ENCODE peak calls at places on chromosomes 13 and 19, in eight cellular contexts. Z, Q, X, F, D, L, N and U are unnamed samples. For H3K4me1, the result is how much of the 10 kb centered on the place peaks cover.

GRCh38 chr19:51018745-51019543 is 565 bp downstream of the KLK10 start:
- DNase-seq in L (peak), X (no peak), Z (peak), D (no peak), N (no peak), F (no peak), Q (no peak), U (no peak)

GRCh38 chr13:59012731-59013130 is 1151.0 kb downstream of the DIAPH3 start:
- DNase-seq in F (no peak), Z (no peak), L (no peak), X (no peak), N (no peak), D (no peak), Q (no peak), U (no peak)

GRCh38 chr13:66794340-66795031 is 435.6 kb downstream of the PCDH9 start:
- DNase-seq in X (no peak), L (no peak), Q (no peak), N (peak), Z (no peak), D (no peak), F (no peak), U (no peak)

GRCh38 chr19:1080360-1081161 is 13.6 kb downstream of the ARHGAP45 start:
- DNase-seq in Z (no peak), D (no peak), Q (no peak), N (no peak), L (no peak), F (no peak), X (no peak), U (no peak)

GRCh38 chr13:113431171-113431570 is 22.1 kb downstream of the ADPRHL1 start:
- DNase-seq in L (no peak), F (no peak), D (no peak), Z (no peak), X (no peak), N (no peak), Q (no peak), U (no peak)

GRCh38 chr19:16160445-16160942 is 12.8 kb downstream of the CIB3 start:
- DNase-seq in X (no peak), L (no peak), D (no peak), N (no peak), Z (no peak), Q (no peak), F (no peak), U (no peak)

GRCh38 chr13:98937911-98938381 is 39.9 kb downstream of the DOCK9 start:
- DNase-seq in D (no peak), N (no peak), F (peak), Q (no peak), X (peak), L (no peak), Z (no peak), U (no peak)

GRCh38 chr13:53781941-53782340 is 753.3 kb downstream of the OLFM4 start:
- DNase-seq in F (no peak), D (no peak), Q (no peak), N (no peak), L (no peak), X (no peak), Z (no peak), U (no peak)

GRCh38 chr19:14310055-14310454 is 71.2 kb upstream of the ADGRE5 start:
- DNase-seq in N (no peak), L (no peak), Z (no peak), F (no peak), Q (no peak), X (no peak), D (no peak), U (no peak)

GRCh38 chr13:38228322-38228721 is 121.3 kb upstream of the UFM1 start:
- DNase-seq in N (no peak), L (no peak), Q (no peak), Z (no peak), F (no peak), D (no peak), X (no peak), U (no peak)

DNA sequence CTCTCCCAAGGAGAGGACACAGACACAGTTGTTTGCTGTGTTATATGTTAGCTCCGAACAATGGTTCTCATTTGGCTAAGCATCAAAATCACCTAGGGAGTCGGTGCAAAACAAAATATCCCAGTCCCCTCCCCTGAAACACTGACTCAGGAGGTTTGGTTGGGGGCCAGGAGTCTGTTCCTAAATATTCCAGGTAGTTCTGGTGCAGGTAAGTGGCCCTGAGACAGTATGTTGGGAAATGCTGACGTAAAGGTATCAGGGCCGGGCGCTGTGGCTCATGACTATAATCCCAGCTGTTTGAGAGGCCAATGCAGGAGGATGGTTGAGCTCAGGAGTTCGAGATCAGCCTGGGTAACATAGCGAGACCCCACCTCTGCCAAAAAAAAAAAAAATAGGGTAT is 2.3 kb upstream of the MAP2K7 start:
- DNase-seq in X (no peak), L (peak), Z (no peak), Q (no peak), F (no peak), D (no peak), N (no peak), U (no peak)
- H3K4me1 ChIP-seq in X (under half), L (under half), Z (under half), Q (under half), F (under half), D (under half), N (under half), U (under half)

DNA sequence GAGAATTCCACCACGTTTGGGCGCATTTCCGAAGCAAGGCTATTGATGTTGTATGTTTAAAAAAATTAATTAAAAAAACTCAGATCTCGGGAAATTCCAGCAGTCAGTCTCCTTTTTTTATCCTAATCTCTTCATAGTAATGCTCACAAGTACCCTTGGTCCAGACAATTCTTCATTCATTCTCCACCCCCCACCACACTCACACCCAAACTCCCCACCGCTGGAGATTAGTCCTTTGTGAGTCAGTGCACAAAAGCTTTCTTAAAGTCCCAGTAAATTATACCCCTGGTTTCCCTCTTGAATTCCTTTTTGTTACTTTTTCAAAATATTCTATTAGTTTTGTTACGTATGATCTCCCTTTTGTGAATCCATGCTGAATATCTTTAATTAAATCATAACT is 274.6 kb downstream of the ZNF536 start:
- DNase-seq in X (no peak), L (no peak), Q (no peak), Z (no peak), D (no peak), F (no peak), N (no peak), U (no peak)
- H3K4me1 ChIP-seq in X (under half), L (under half), Q (under half), Z (under half), D (under half), F (under half), N (under half), U (under half)

GRCh38 chr19:13116282-13117175 is at the start of gene TRMT1:
- DNase-seq in D (peak), F (peak), N (peak), X (peak), Q (peak), Z (peak), L (peak), U (peak)
- H3K4me1 ChIP-seq in D (under half), F (under half), N (under half), X (under half), Q (under half), Z (under half), L (under half), U (under half)

DNA sequence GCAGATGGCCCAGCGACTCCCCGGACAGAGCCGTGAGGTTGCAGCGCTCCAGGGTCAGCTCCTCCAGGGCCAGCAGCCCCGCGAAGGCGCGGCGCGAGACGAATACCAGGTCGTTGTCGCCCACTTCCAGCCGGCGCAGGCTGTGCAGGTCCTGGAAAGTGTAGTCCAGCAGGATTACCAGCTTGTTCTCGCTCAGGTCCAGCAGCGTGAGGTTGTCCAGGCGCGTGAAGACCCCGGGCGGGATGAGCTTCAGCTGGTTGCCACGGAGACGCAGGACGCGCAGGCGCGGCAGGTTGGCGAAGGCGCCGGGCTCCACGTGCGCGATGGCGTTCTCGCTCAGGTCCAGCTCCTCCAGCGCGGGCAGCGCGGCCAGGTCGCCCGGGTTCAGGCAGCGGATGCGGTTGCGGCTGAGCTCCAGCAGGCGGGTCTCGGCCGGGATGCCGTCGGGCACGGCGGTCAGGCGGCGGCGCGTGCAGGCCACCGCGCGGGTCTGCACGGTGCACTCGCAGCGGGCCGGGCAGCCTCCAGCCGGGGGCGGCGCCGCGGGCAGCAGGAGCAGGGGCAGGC is 9.3 kb upstream of the PEAK3 start:
- DNase-seq in X (no peak), Z (no peak), D (no peak), F (no peak), L (no peak), N (no peak), Q (no peak), U (no peak)
- H3K4me1 ChIP-seq in X (under half), Z (under half), D (under half), F (under half), L (under half), N (under half), Q (under half), U (under half)